ENCODE peak calls at places on chromosomes 4 and X, in ten cellular contexts. One of them, this sample, is unnamed.

GRCh38 chr4:10354746-10355145 is 102.5 kb downstream of the ZNF518B start:
- DNase-seq in T follicular helper cell: no peak
- DNase-seq in T-helper 2 cell: no peak
- DNase-seq in naive thymus-derived CD8-positive, alpha-beta T cell: no peak
- DNase-seq in activated CD4-positive, alpha-beta T cell treated with anti-CD3 and anti-CD28 coated beads, Interleukin-2, amount 50 U/mL, for 48 hours: no peak
- DNase-seq in hypothalamus: no peak
- DNase-seq in activated naive CD8-positive, alpha-beta T cell treated with anti-CD3 and anti-CD28 coated beads, Interleukin-2, amount 50 U/mL, for 16 hours: no peak
- DNase-seq in pancreas: no peak
- DNase-seq in NCI-H2107: peak; percentile 31
- DNase-seq in esophagus muscularis mucosa: no peak
- DNase-seq in this sample: peak; percentile 41

GRCh38 chrX:54182194-54182863 is 725 bp downstream of the FAM120C start:
- DNase-seq in T follicular helper cell: peak; percentile 48
- DNase-seq in T-helper 2 cell: peak; percentile 82
- DNase-seq in naive thymus-derived CD8-positive, alpha-beta T cell: peak; percentile 47
- DNase-seq in activated CD4-positive, alpha-beta T cell treated with anti-CD3 and anti-CD28 coated beads, Interleukin-2, amount 50 U/mL, for 48 hours: peak; percentile 61
- DNase-seq in hypothalamus: peak; percentile 55
- DNase-seq in activated naive CD8-positive, alpha-beta T cell treated with anti-CD3 and anti-CD28 coated beads, Interleukin-2, amount 50 U/mL, for 16 hours: peak; percentile 42
- DNase-seq in pancreas: peak; percentile 47
- DNase-seq in NCI-H2107: peak; percentile 36
- DNase-seq in esophagus muscularis mucosa: peak; percentile 91
- DNase-seq in this sample: peak; percentile 32

GRCh38 chr4:25813705-25814104 is 49.1 kb downstream of the SEL1L3 start:
- DNase-seq in T follicular helper cell: no peak
- DNase-seq in T-helper 2 cell: no peak
- DNase-seq in naive thymus-derived CD8-positive, alpha-beta T cell: no peak
- DNase-seq in activated CD4-positive, alpha-beta T cell treated with anti-CD3 and anti-CD28 coated beads, Interleukin-2, amount 50 U/mL, for 48 hours: no peak
- DNase-seq in hypothalamus: no peak
- DNase-seq in activated naive CD8-positive, alpha-beta T cell treated with anti-CD3 and anti-CD28 coated beads, Interleukin-2, amount 50 U/mL, for 16 hours: no peak
- DNase-seq in pancreas: peak; percentile 22
- DNase-seq in NCI-H2107: no peak
- DNase-seq in esophagus muscularis mucosa: no peak
- DNase-seq in this sample: no peak

GRCh38 chr4:73257995-73258667 is 467 bp downstream of the ANKRD17 start:
- DNase-seq in T follicular helper cell: no peak
- DNase-seq in T-helper 2 cell: peak; percentile 76
- DNase-seq in naive thymus-derived CD8-positive, alpha-beta T cell: no peak
- DNase-seq in activated CD4-positive, alpha-beta T cell treated with anti-CD3 and anti-CD28 coated beads, Interleukin-2, amount 50 U/mL, for 48 hours: peak; percentile 29
- DNase-seq in hypothalamus: peak; percentile 79
- DNase-seq in activated naive CD8-positive, alpha-beta T cell treated with anti-CD3 and anti-CD28 coated beads, Interleukin-2, amount 50 U/mL, for 16 hours: peak; percentile 3
- DNase-seq in pancreas: peak; percentile 23
- DNase-seq in NCI-H2107: no peak
- DNase-seq in esophagus muscularis mucosa: no peak
- DNase-seq in this sample: no peak

GRCh38 chr4:77451530-77451929 is 154.1 kb upstream of the CXCL13 start:
- DNase-seq in T follicular helper cell: no peak
- DNase-seq in T-helper 2 cell: no peak
- DNase-seq in naive thymus-derived CD8-positive, alpha-beta T cell: no peak
- DNase-seq in activated CD4-positive, alpha-beta T cell treated with anti-CD3 and anti-CD28 coated beads, Interleukin-2, amount 50 U/mL, for 48 hours: no peak
- DNase-seq in hypothalamus: no peak
- DNase-seq in activated naive CD8-positive, alpha-beta T cell treated with anti-CD3 and anti-CD28 coated beads, Interleukin-2, amount 50 U/mL, for 16 hours: no peak
- DNase-seq in pancreas: no peak
- DNase-seq in NCI-H2107: no peak
- DNase-seq in esophagus muscularis mucosa: no peak
- DNase-seq in this sample: peak; percentile 26

GRCh38 chr4:1207157-1207470 is 34.7 kb upstream of the SPON2 start:
- DNase-seq in T follicular helper cell: no peak
- DNase-seq in T-helper 2 cell: no peak
- DNase-seq in naive thymus-derived CD8-positive, alpha-beta T cell: no peak
- DNase-seq in activated CD4-positive, alpha-beta T cell treated with anti-CD3 and anti-CD28 coated beads, Interleukin-2, amount 50 U/mL, for 48 hours: no peak
- DNase-seq in hypothalamus: no peak
- DNase-seq in activated naive CD8-positive, alpha-beta T cell treated with anti-CD3 and anti-CD28 coated beads, Interleukin-2, amount 50 U/mL, for 16 hours: no peak
- DNase-seq in pancreas: peak; percentile 5
- DNase-seq in NCI-H2107: no peak
- DNase-seq in esophagus muscularis mucosa: no peak
- DNase-seq in this sample: no peak

GRCh38 chrX:6708041-6708440 is 173.1 kb upstream of the VCX3A start:
- DNase-seq in T follicular helper cell: no peak
- DNase-seq in T-helper 2 cell: no peak
- DNase-seq in naive thymus-derived CD8-positive, alpha-beta T cell: no peak
- DNase-seq in activated CD4-positive, alpha-beta T cell treated with anti-CD3 and anti-CD28 coated beads, Interleukin-2, amount 50 U/mL, for 48 hours: no peak
- DNase-seq in hypothalamus: no peak
- DNase-seq in activated naive CD8-positive, alpha-beta T cell treated with anti-CD3 and anti-CD28 coated beads, Interleukin-2, amount 50 U/mL, for 16 hours: no peak
- DNase-seq in pancreas: no peak
- DNase-seq in NCI-H2107: no peak
- DNase-seq in esophagus muscularis mucosa: no peak
- DNase-seq in this sample: no peak

GRCh38 chrX:118350221-118350620 is 4.3 kb downstream of the WDR44 start:
- DNase-seq in T follicular helper cell: no peak
- DNase-seq in T-helper 2 cell: no peak
- DNase-seq in naive thymus-derived CD8-positive, alpha-beta T cell: no peak
- DNase-seq in activated CD4-positive, alpha-beta T cell treated with anti-CD3 and anti-CD28 coated beads, Interleukin-2, amount 50 U/mL, for 48 hours: no peak
- DNase-seq in hypothalamus: no peak
- DNase-seq in activated naive CD8-positive, alpha-beta T cell treated with anti-CD3 and anti-CD28 coated beads, Interleukin-2, amount 50 U/mL, for 16 hours: no peak
- DNase-seq in pancreas: no peak
- DNase-seq in NCI-H2107: no peak
- DNase-seq in esophagus muscularis mucosa: no peak
- DNase-seq in this sample: no peak

GRCh38 chr4:33746979-33747378 is 2497.3 kb downstream of the ARAP2 start:
- DNase-seq in T follicular helper cell: no peak
- DNase-seq in T-helper 2 cell: peak; percentile 16
- DNase-seq in naive thymus-derived CD8-positive, alpha-beta T cell: no peak
- DNase-seq in activated CD4-positive, alpha-beta T cell treated with anti-CD3 and anti-CD28 coated beads, Interleukin-2, amount 50 U/mL, for 48 hours: no peak
- DNase-seq in hypothalamus: no peak
- DNase-seq in activated naive CD8-positive, alpha-beta T cell treated with anti-CD3 and anti-CD28 coated beads, Interleukin-2, amount 50 U/mL, for 16 hours: no peak
- DNase-seq in pancreas: no peak
- DNase-seq in NCI-H2107: no peak
- DNase-seq in esophagus muscularis mucosa: no peak
- DNase-seq in this sample: no peak

GRCh38 chrX:120365320-120365719 is 3.4 kb downstream of the ATP1B4 start:
- DNase-seq in T follicular helper cell: peak; percentile 14
- DNase-seq in T-helper 2 cell: peak; percentile 37
- DNase-seq in naive thymus-derived CD8-positive, alpha-beta T cell: no peak
- DNase-seq in activated CD4-positive, alpha-beta T cell treated with anti-CD3 and anti-CD28 coated beads, Interleukin-2, amount 50 U/mL, for 48 hours: peak; percentile 58
- DNase-seq in hypothalamus: peak; percentile 42
- DNase-seq in activated naive CD8-positive, alpha-beta T cell treated with anti-CD3 and anti-CD28 coated beads, Interleukin-2, amount 50 U/mL, for 16 hours: peak; percentile 3
- DNase-seq in pancreas: peak; percentile 14
- DNase-seq in NCI-H2107: peak; percentile 28
- DNase-seq in esophagus muscularis mucosa: no peak
- DNase-seq in this sample: no peak

GRCh38 chr4:33714971-33715370 is 2529.3 kb downstream of the ARAP2 start:
- DNase-seq in T follicular helper cell: no peak
- DNase-seq in T-helper 2 cell: no peak
- DNase-seq in naive thymus-derived CD8-positive, alpha-beta T cell: no peak
- DNase-seq in activated CD4-positive, alpha-beta T cell treated with anti-CD3 and anti-CD28 coated beads, Interleukin-2, amount 50 U/mL, for 48 hours: no peak
- DNase-seq in hypothalamus: no peak
- DNase-seq in activated naive CD8-positive, alpha-beta T cell treated with anti-CD3 and anti-CD28 coated beads, Interleukin-2, amount 50 U/mL, for 16 hours: no peak
- DNase-seq in pancreas: no peak
- DNase-seq in NCI-H2107: no peak
- DNase-seq in esophagus muscularis mucosa: no peak
- DNase-seq in this sample: no peak

This sample was measured in NCI-H510A.